ENCODE peak calls at places on chromosomes 5 and 9, in six cellular contexts. O is cardiac muscle cell, A is tibial artery, C is psoas muscle, Y is mammary epithelial cell, K is neuronal stem cell. U is an unnamed sample.

GRCh38 chr5:144072518-144072927 is 97.9 kb downstream of the YIPF5 start:
- DNase-seq in O (peak; percentile 19), A (no peak), C (no peak), Y (peak; percentile 61), K (no peak), U (no peak)

GRCh38 chr5:93053825-93054224 is 527.2 kb downstream of the NR2F1-AS1 start:
- DNase-seq in O (peak; percentile 57), A (no peak), C (no peak), Y (no peak), K (no peak), U (no peak)

GRCh38 chr9:101601904-101602765 is 7.4 kb upstream of the PPP3R2 start:
- DNase-seq in O (peak; percentile 56), A (no peak), C (no peak), Y (peak; percentile 36), K (peak; percentile 53), U (peak; percentile 58)

GRCh38 chr5:79284852-79285251 is 48.9 kb downstream of the JMY start:
- DNase-seq in O (no peak), A (no peak), C (no peak), Y (no peak), K (no peak), U (no peak)

GRCh38 chr9:127754761-127755557 is 19.9 kb upstream of the TOR2A start:
- DNase-seq in O (no peak), A (no peak), C (no peak), Y (no peak), K (peak; percentile 77), U (no peak)

GRCh38 chr5:167096816-167097215 is 1194.6 kb upstream of the WWC1 start:
- DNase-seq in O (peak; percentile 9), A (no peak), C (no peak), Y (no peak), K (no peak), U (no peak)

GRCh38 chr9:81379655-81380054 is 309.7 kb downstream of the TLE1 start:
- DNase-seq in O (no peak), A (no peak), C (no peak), Y (no peak), K (no peak), U (no peak)

GRCh38 chr5:176589039-176589769 is 20.8 kb downstream of the GPRIN1 start:
- DNase-seq in O (no peak), A (no peak), C (no peak), Y (no peak), K (no peak), U (no peak)

GRCh38 chr9:91055845-91056244 is 254.2 kb downstream of the SYK start:
- DNase-seq in O (no peak), A (no peak), C (no peak), Y (no peak), K (no peak), U (no peak)

GRCh38 chr5:150999704-151000452 is 20.5 kb upstream of the GPX3 start:
- DNase-seq in O (peak; percentile 58), A (peak; percentile 91), C (peak; percentile 58), Y (peak; percentile 11), K (no peak), U (no peak)

GRCh38 chr9:125272697-125273096 is 11.1 kb downstream of the GAPVD1 start:
- DNase-seq in O (no peak), A (no peak), C (no peak), Y (peak; percentile 22), K (no peak), U (no peak)

GRCh38 chr5:77213601-77214000 is 3.1 kb downstream of the PDE8B start:
- DNase-seq in O (no peak), A (no peak), C (no peak), Y (no peak), K (no peak), U (no peak)

GRCh38 chr5:72600401-72600981 is 93.3 kb upstream of the ZNF366 start:
- DNase-seq in O (peak; percentile 65), A (no peak), C (no peak), Y (peak; percentile 96), K (no peak), U (no peak)

GRCh38 chr5:143481697-143482531 is 78.4 kb upstream of the NR3C1 start:
- DNase-seq in O (peak; percentile 69), A (no peak), C (no peak), Y (no peak), K (no peak), U (no peak)

GRCh38 chr9:33024126-33024965 is 727 bp upstream of the DNAJA1 start:
- DNase-seq in O (peak; percentile 42), A (no peak), C (no peak), Y (no peak), K (no peak), U (no peak)

GRCh38 chr5:891837-892389 is 688 bp downstream of the BRD9 start:
- DNase-seq in O (peak; percentile 30), A (no peak), C (no peak), Y (peak; percentile 19), K (no peak), U (no peak)

GRCh38 chr5:132054697-132055440 is 5.6 kb upstream of the IL3 start:
- DNase-seq in O (no peak), A (no peak), C (no peak), Y (no peak), K (no peak), U (no peak)

GRCh38 chr9:4665357-4665756 is 923 bp downstream of the SPATA6L start:
- DNase-seq in O (peak; percentile 75), A (no peak), C (no peak), Y (peak; percentile 40), K (no peak), U (no peak)

GRCh38 chr5:139445325-139446170 is 6.2 kb upstream of the DNAJC18 start:
- DNase-seq in O (peak; percentile 89), A (peak; percentile 8), C (no peak), Y (peak; percentile 80), K (no peak), U (no peak)

GRCh38 chr5:38782185-38782584 is 63.6 kb upstream of the OSMR start:
- DNase-seq in O (no peak), A (no peak), C (no peak), Y (no peak), K (no peak), U (no peak)

GRCh38 chr9:123364241-123364824 is 8.3 kb downstream of the CRB2 start:
- DNase-seq in O (peak; percentile 88), A (no peak), C (no peak), Y (no peak), K (no peak), U (no peak)

GRCh38 chr9:117929873-117930272 is 225.7 kb downstream of the TLR4 start:
- DNase-seq in O (no peak), A (no peak), C (no peak), Y (no peak), K (no peak), U (no peak)

GRCh38 chr5:91219803-91220371 is 163.2 kb downstream of the ARRDC3 start:
- DNase-seq in O (peak; percentile 72), A (no peak), C (no peak), Y (no peak), K (no peak), U (peak; percentile 22)

GRCh38 chr9:104881991-104882555 is 45.9 kb downstream of the ABCA1 start:
- DNase-seq in O (no peak), A (no peak), C (no peak), Y (no peak), K (no peak), U (no peak)

GRCh38 chr5:147303976-147304375 is 69.2 kb downstream of the STK32A start:
- DNase-seq in O (peak; percentile 56), A (no peak), C (no peak), Y (peak; percentile 69), K (no peak), U (no peak)

GRCh38 chr9:18798106-18798505 is 234.9 kb downstream of the SAXO1 start:
- DNase-seq in O (no peak), A (no peak), C (no peak), Y (no peak), K (no peak), U (no peak)

GRCh38 chr9:123537809-123538208 is 181.8 kb downstream of the CRB2 start:
- DNase-seq in O (no peak), A (no peak), C (no peak), Y (no peak), K (no peak), U (no peak)

GRCh38 chr5:181060924-181061323 is 20.9 kb downstream of the BTNL9 start:
- DNase-seq in O (no peak), A (no peak), C (no peak), Y (no peak), K (no peak), U (no peak)

GRCh38 chr5:97019435-97020117 is 83.7 kb downstream of the LNPEP start:
- DNase-seq in O (no peak), A (no peak), C (no peak), Y (no peak), K (peak; percentile 38), U (no peak)

GRCh38 chr5:78566747-78567449 is 81.7 kb downstream of the LHFPL2 start:
- DNase-seq in O (peak; percentile 57), A (no peak), C (no peak), Y (peak; percentile 27), K (no peak), U (no peak)

GRCh38 chr9:65458992-65459391 is 174.0 kb upstream of the FOXD4L5 start:
- DNase-seq in O (no peak), A (no peak), C (no peak), Y (no peak), K (no peak), U (no peak)
- H3K9me3 ChIP-seq in O (no peaks in the 10 kb centered on the region), A (no peaks in the 10 kb centered on the region), C (no peaks in the 10 kb centered on the region), Y (peaks cover 27% of the 10 kb centered on the region), K (no peaks in the 10 kb centered on the region), U (peaks cover 4% of the 10 kb centered on the region)

DNA sequence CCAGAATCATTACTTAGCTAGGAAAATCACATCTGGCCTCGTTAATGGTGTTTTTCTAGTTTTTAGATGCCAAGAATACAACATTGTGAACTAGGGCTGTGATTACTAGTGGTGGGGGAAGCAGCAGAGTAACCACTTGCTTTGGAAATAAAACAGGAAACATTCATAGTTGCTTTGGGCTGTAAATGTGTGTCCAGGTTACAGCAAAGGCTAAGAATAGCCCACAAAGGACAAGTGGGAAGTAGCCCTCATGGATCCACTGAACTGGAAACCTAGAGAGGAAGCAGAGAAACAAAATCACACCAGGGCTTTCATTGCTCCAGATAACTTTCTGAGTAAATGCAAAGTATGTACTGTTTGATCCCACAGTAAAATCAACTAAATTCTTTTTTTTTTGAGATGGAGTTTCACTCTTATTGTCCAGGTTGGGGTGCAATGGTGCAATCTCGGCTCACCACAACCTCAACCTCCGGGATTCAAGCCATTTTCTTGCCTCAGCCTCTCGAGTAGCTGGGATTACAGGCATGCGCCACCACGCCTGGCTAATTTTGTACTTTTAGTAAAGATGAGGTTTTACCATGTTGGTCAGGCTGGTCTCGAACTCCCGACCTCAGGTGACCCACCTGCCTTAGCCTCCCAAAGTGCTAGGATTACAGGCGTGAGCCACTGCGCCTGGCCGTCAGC is 56.2 kb upstream of the TNFSF15 start:
- DNase-seq in O (no peak), A (no peak), C (no peak), Y (no peak), K (no peak), U (no peak)
- H3K4me3 ChIP-seq in O (no peak overlapping the region), A (no peak overlapping the region), C (no peak overlapping the region), Y (no peak overlapping the region), K (no peak overlapping the region), U (no peak overlapping the region)

GRCh38 chr5:8410618-8411017 is 541.7 kb downstream of the MTRR start:
- DNase-seq in O (no peak), A (no peak), C (no peak), Y (no peak), K (no peak), U (no peak)
- H3K27me3 ChIP-seq in O (no peaks in the 10 kb centered on the region), A (no peaks in the 10 kb centered on the region), C (no peaks in the 10 kb centered on the region), Y (no peaks in the 10 kb centered on the region), K (no peaks in the 10 kb centered on the region), U (no peaks in the 10 kb centered on the region)

DNA sequence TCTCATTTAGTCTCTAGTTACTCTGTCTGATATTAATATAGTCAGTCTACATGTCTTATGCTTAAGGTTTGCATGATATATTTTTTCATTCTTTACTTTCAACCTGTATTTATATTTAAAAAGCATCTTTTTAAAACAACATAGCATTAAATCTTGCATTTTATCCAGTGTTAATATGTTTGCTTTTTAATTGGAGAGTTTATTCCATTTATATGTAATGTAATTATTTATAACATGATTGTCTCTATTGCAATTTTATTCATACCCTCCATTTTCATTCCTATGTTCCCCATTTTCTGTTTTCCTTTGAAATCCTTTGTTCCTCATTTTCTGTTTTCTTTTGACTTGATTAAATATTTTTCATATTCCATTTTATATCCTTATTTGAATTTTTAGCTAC is 13.3 kb downstream of the PCDHB15 start:
- DNase-seq in O (no peak), A (no peak), C (no peak), Y (no peak), K (no peak), U (no peak)
- H3K9me3 ChIP-seq in O (peaks cover 8% of the 10 kb centered on the region), A (peaks cover 33% of the 10 kb centered on the region), C (peaks cover 95% of the 10 kb centered on the region), Y (peaks cover 37% of the 10 kb centered on the region), K (peaks cover 81% of the 10 kb centered on the region), U (peaks cover 3% of the 10 kb centered on the region)

U was measured in iPS DF 6.9.